ENCODE peak calls at places on chromosome 17, in eight cellular contexts. D, R, X, H, S, I, P and K are unnamed samples.

GRCh38 chr17:44754276-44754675 is 4.5 kb upstream of the ADAM11 start:
- DNase-seq in X (no peak), D (no peak), R (no peak), P (no peak), H (no peak), I (no peak), S (no peak), K (no peak)

GRCh38 chr17:38749222-38750043 is 1.3 kb upstream of the PCGF2 start:
- DNase-seq in P (no peak), H (no peak), X (peak; percentile 95), I (peak; percentile 74), D (peak; percentile 87), S (no peak), R (peak; percentile 89), K (no peak)

GRCh38 chr17:72378414-72379395 is 257.9 kb downstream of the SOX9 start:
- DNase-seq in H (no peak), P (no peak), X (no peak), I (no peak), S (no peak), R (no peak), D (no peak), K (peak; percentile 12)

GRCh38 chr17:32720671-32721070 is 156.3 kb downstream of the MYO1D start:
- DNase-seq in D (no peak), I (no peak), S (no peak), R (no peak), H (no peak), P (no peak), X (no peak), K (no peak)

GRCh38 chr17:76131061-76131691 is 9.9 kb downstream of the FOXJ1 start:
- DNase-seq in H (no peak), X (no peak), S (no peak), R (no peak), D (no peak), I (no peak), P (no peak), K (no peak)

GRCh38 chr17:55436224-55437164 is 14.9 kb upstream of the MMD start:
- DNase-seq in S (no peak), R (no peak), I (no peak), H (no peak), P (no peak), D (no peak), X (no peak), K (no peak)

GRCh38 chr17:59387351-59388069 is 56.1 kb downstream of the YPEL2 start:
- DNase-seq in P (no peak), X (no peak), D (no peak), I (peak; percentile 80), S (no peak), R (no peak), H (no peak), K (no peak)

GRCh38 chr17:73261952-73262675 is 434 bp upstream of the CPSF4L start:
- DNase-seq in H (peak; percentile 28), S (no peak), X (no peak), D (no peak), R (peak; percentile 81), P (peak; percentile 81), I (no peak), K (peak; percentile 48)

GRCh38 chr17:46053911-46054534 is 55.0 kb downstream of the STH start:
- DNase-seq in P (no peak), D (no peak), I (no peak), R (no peak), X (no peak), S (no peak), H (no peak), K (no peak)

GRCh38 chr17:13510062-13510461 is 91.7 kb downstream of the HS3ST3A1 start:
- DNase-seq in P (no peak), H (no peak), S (no peak), R (no peak), D (no peak), I (no peak), X (no peak), K (no peak)

DNA sequence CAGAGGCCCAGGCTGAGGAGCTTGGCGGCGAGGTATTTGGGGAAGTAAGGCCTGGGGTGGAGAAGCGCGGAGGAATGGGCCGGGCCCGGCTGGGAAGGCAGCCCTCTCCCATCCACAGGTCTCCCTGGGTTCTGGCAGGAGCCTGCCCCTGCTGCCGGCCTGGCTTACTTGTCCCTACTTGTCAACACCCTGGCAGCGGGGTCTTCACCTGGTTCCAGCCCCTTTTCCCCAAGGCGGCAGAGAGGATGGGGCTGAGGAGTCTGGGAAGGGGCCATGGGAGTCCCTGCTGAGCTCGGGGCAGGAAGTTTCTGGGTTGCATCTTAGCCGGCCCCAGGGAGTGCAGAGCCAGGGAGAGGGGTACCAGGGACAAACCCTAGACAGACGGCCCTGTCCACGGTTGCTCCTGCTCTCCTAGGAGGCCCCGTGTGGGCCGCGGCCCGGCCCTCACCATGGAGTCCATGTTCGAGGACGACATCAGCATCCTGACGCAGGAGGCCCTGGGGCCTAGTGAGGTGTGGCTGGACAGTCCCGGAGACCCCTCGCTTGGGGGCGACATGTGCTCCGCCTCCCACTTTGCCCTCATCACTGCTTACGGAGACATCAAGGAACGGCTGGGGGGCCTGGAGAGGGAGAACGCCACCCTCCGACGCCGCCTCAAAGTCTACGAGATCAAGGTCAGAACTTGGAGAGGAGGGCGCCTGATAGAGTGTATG is 1.9 kb downstream of the TBKBP1 start:
- DNase-seq in H (no peak), I (no peak), R (peak; percentile 37), S (no peak), D (no peak), X (no peak), P (no peak), K (no peak)
- H3K27ac ChIP-seq in H (no peak overlapping the region), I (peak overlapping the region; percentile 95), R (peak overlapping the region; percentile 91), S (peak overlapping the region; percentile 89), D (peak overlapping the region; percentile 68), X (peak overlapping the region; percentile 93), P (no peak overlapping the region), K (no peak overlapping the region)

GRCh38 chr17:40995121-40995520 is 1.2 kb upstream of the KRTAP3-3 start:
- DNase-seq in R (no peak), I (no peak), P (no peak), X (no peak), S (no peak), H (no peak), D (no peak), K (no peak)

GRCh38 chr17:40993856-40994255 is at the start of gene KRTAP3-3:
- DNase-seq in X (no peak), D (no peak), S (no peak), R (no peak), P (no peak), H (no peak), I (no peak), K (no peak)

GRCh38 chr17:40992666-40993065 is 1.3 kb downstream of the KRTAP3-3 start:
- DNase-seq in S (no peak), P (no peak), D (no peak), R (no peak), H (no peak), X (no peak), I (no peak), K (no peak)

GRCh38 chr17:40996829-40997228 is 2.9 kb upstream of the KRTAP3-3 start:
- DNase-seq in X (no peak), P (no peak), D (no peak), H (no peak), I (no peak), R (no peak), S (no peak), K (no peak)

DNA sequence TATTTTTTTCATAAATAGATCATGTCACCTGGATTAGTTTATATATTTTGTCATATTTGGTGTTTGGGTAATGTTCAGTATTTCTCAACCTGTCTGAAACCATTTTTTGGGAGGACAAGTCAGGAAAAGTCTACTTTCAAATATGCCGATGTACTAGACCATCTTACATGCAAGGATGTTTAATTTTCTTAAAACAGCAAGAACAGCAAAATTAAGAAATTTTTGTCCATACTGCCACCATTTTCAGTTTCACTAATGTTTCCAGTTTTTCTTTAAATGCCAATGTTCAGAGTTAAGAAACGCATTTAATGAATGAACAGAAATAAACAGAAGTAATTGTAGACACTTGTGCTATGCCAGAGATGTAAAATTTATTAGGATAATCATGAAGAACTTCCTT is 880 bp downstream of the KRTAP3-3 start:
- DNase-seq in X (no peak), S (no peak), P (no peak), R (no peak), I (no peak), D (no peak), H (no peak), K (no peak)
- H3K27ac ChIP-seq in X (no peak overlapping the region), S (no peak overlapping the region), P (no peak overlapping the region), R (no peak overlapping the region), I (no peak overlapping the region), D (no peak overlapping the region), H (no peak overlapping the region), K (no peak overlapping the region)

DNA sequence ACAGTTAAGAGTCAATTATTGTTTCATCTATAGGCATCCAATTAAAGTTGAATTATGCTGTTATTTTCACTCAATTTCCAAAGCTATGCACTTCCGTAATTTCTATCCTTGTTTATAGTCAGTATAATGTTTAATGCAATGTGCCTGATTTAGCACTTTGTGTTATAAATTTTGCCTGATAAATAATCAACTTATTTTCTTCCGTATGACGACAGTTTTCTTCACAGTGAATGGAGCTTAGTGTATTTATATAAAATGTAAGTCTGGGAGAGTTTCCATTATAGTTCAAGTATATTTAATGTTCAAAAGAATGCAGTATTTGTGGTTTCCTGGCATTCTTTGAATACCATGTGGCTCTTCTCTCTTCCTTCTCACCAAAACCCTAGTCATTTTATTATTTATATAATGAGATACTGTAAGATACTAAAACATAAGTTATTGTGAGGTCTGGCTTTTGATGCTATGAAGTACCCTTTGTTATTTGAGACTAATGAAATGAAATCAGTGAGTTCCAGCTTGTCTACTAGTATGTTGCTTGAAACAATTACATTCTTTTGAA is 240.6 kb downstream of the PRKCA start:
- DNase-seq in S (no peak), D (no peak), P (no peak), I (no peak), H (no peak), R (no peak), X (no peak), K (no peak)
- H3K27ac ChIP-seq in S (no peak overlapping the region), D (no peak overlapping the region), P (peak overlapping the region; percentile 97), I (no peak overlapping the region), H (peak overlapping the region; percentile 27), R (peak overlapping the region; percentile 33), X (no peak overlapping the region), K (peak overlapping the region; percentile 96)

DNA sequence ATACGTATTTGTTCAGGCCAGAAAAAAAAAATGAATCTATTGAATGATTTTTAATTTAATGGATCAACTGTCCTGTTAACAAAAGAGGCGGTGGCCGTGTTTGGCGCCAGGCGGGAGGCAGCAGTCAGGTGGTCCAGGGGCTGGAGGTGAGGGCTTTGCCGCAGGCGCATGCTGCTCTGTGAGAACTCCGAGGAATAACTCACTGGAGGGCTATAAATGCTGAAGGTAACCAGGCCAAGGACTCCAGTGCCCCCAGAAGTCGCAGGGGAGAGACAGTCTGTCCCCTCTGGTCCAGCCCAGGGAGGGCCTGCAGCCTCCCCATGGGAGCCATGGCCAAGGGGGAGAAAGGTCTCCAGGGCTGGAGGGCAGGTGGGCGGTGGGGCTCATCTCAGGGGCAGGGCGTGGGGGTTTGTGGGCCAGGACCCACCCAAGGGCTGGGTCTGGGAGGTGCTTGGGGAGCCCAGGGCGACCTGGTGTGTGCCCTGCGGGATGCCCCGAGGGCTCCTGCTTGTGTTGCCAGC is 7.1 kb upstream of the BAHCC1 start:
- DNase-seq in S (no peak), D (no peak), P (no peak), X (no peak), I (no peak), H (no peak), R (no peak), K (no peak)
- H3K27ac ChIP-seq in S (peak overlapping the region; percentile 93), D (peak overlapping the region; percentile 94), P (peak overlapping the region; percentile 100), X (peak overlapping the region; percentile 97), I (peak overlapping the region; percentile 99), H (peak overlapping the region; percentile 99), R (peak overlapping the region; percentile 96), K (peak overlapping the region; percentile 97)